ENCODE peak calls at places on chromosomes 3 and 15, in seven cellular contexts. J is neuronal stem cell, X is stomach, V is dorsolateral prefrontal cortex, Y is psoas muscle, M is suprapubic skin, Z is heart left ventricle. B is an unnamed sample.

GRCh38 chr3:172159962-172160538 is 120.7 kb downstream of the FNDC3B start:
- DNase-seq in J (no peak), V (no peak), X (no peak), M (no peak), Y (no peak), Z (peak), B (peak)

GRCh38 chr3:176097036-176097435 is 1100.2 kb downstream of the TBL1XR1 start:
- DNase-seq in J (no peak), Z (no peak), V (no peak), X (no peak), Y (no peak), M (no peak), B (no peak)

GRCh38 chr15:38864827-38865604 is 300.4 kb upstream of the RASGRP1 start:
- DNase-seq in X (no peak), Y (peak), V (no peak), Z (peak), J (no peak), M (peak), B (no peak)

GRCh38 chr3:119751423-119751822 is 30.5 kb upstream of the NR1I2 start:
- DNase-seq in M (no peak), J (no peak), Y (no peak), V (no peak), Z (no peak), X (no peak), B (no peak)

GRCh38 chr15:79349526-79349925 is 38.6 kb downstream of the TMED3 start:
- DNase-seq in J (no peak), Z (no peak), Y (no peak), X (no peak), M (no peak), V (no peak), B (no peak)

GRCh38 chr3:37251993-37252392 is 77.6 kb upstream of the LRRFIP2 start:
- DNase-seq in J (no peak), Z (no peak), Y (no peak), X (no peak), V (no peak), M (no peak), B (no peak)

GRCh38 chr15:52336530-52336929 is 40.9 kb upstream of the MYO5C start:
- DNase-seq in Y (no peak), M (no peak), X (no peak), Z (no peak), J (no peak), V (no peak), B (peak)

GRCh38 chr3:81416812-81417211 is 344.6 kb downstream of the GBE1 start:
- DNase-seq in J (no peak), M (no peak), Z (no peak), V (no peak), Y (no peak), X (no peak), B (no peak)

GRCh38 chr15:58190419-58190818 is 52.2 kb downstream of the AQP9 start:
- DNase-seq in X (no peak), V (no peak), Y (no peak), M (no peak), J (no peak), Z (no peak), B (no peak)

GRCh38 chr15:88441076-88441730 is 26.0 kb downstream of the MRPL46 start:
- DNase-seq in X (no peak), J (no peak), V (no peak), Z (no peak), Y (no peak), M (no peak), B (no peak)
- H3K27ac ChIP-seq in X (no peak), J (no peak), V (no peak), Z (no peak), Y (no peak), M (no peak), B (no peak)

DNA sequence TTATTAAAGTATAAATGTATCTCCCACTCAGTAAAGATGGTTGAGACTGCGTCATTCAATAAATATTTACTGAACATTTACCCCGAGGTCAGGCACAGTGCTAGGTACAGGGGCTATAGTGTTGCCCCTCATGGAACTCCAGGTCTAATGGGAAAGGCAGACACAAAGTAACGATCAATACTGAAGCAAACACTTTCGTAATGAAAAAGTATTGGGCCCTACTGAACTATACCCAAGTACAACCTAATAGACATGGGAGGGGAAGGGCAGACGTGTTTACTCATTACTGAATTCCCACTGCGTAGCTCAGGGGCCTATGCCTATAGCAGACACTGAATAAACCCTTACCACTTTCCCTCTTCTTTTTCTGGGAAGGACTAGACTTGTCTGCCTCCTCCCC is 56.9 kb downstream of the KLHL6 start:
- DNase-seq in X (no peak), V (no peak), J (no peak), M (no peak), Z (no peak), Y (no peak), B (no peak)
- H3K27ac ChIP-seq in X (no peak), V (no peak), J (no peak), M (no peak), Z (no peak), Y (no peak), B (no peak)

DNA sequence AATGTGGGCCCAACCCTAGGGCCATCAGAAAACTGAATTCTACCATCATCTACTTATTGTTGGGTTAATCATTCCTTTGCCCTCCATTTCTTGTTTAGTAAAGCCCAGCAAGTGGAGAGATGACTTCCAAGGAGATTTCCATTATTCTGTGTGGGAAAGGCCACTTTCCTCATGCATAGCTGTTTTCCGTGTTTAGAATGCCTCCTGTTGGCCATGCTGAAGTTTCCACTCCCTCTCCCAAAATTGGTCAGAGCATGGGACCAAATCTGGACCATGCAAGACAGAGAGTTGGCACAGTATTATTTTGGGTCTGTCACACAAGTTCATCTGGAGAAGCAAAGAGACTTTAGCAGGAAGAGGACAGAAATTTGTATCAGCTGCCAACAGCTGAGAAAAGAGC is 15.3 kb upstream of the SUSD5 start:
- DNase-seq in J (no peak), Y (no peak), V (no peak), X (no peak), Z (no peak), M (no peak), B (no peak)
- H3K27ac ChIP-seq in J (no peak), Y (no peak), V (no peak), X (no peak), Z (no peak), M (no peak), B (no peak)

GRCh38 chr15:101438482-101439284 is 50.8 kb downstream of the PCSK6 start:
- DNase-seq in Y (peak), X (peak), V (no peak), J (no peak), Z (no peak), M (no peak), B (no peak)
- H3K27ac ChIP-seq in Y (peak), X (peak), V (peak), J (no peak), Z (peak), M (no peak), B (peak)

DNA sequence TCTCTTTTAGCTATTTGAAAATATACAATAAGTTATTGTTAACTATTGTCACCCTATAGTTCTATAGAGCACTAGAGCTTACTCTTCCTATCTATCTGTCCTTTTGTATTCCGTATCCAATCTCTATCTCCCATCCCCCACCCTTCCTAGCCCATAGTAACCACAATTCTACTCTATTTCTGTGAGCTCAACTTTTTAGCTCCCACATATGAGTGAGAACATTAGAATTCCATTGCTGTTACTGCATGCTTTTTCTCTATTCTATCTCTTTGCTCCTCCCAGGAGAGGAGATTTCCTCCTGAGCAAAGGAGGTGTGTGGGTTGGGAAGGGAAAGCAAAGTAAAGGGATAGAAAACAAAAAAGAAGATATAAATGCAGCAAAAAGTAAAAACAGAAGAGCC is 105.6 kb upstream of the SLC4A7 start:
- DNase-seq in X (no peak), M (no peak), V (no peak), Z (no peak), J (no peak), Y (no peak), B (no peak)
- H3K27ac ChIP-seq in X (no peak), M (peak), V (peak), Z (peak), J (no peak), Y (peak), B (peak)

DNA sequence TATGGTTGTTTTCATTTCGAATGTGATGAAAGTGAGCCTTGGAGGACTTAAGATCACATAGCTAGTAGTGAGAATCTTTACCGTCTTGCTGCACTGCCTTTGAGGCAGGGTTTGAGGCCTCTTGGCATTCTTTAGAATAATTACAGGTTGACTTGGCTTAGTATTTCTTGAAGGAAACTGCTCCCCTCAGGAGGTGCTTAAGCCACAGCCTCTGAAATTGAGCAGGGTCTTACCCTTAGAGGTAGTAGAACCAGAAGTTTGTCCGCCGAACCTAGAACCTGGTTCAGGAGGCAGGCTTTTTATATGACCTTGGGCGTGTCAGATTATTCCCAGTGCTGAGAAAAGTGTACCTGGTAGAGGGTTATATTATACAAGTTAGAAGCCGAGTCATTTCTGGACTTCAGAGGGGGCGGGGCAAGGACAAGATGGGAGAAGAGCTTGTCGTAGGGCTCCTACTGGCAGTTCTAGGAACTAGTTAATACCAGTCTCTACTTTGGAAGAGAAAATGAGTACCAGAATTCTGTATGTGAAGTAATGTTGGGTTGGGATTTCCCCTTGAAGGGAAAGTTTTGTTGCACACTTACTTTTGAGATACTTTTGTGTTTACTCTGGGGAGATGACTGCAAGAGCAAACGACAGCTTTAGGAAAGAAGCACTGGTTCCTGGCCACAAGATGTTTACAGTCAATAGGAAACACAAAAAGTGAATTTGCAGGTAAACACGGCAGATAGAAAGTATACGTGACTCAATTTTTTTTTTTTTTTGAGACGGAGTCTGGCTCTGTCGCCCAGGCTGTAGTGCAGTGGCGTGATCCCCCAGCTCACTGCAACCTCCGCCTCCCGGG is 1.3 kb downstream of the TFG start:
- DNase-seq in M (no peak), Z (peak), V (no peak), Y (no peak), J (peak), X (peak), B (peak)
- H3K27ac ChIP-seq in M (peak), Z (peak), V (no peak), Y (peak), J (peak), X (peak), B (peak)

GRCh38 chr3:10011644-10012043 is 14.6 kb upstream of the FANCD2 start:
- DNase-seq in Y (peak), M (no peak), Z (no peak), X (no peak), V (peak), J (no peak), B (no peak)

GRCh38 chr3:10012106-10012505 is 14.1 kb upstream of the FANCD2 start:
- DNase-seq in J (no peak), X (no peak), M (no peak), Z (no peak), V (no peak), Y (no peak), B (no peak)

GRCh38 chr3:10017636-10018292 is 8.5 kb upstream of the FANCD2 start:
- DNase-seq in V (no peak), Y (no peak), X (no peak), Z (no peak), J (no peak), M (no peak), B (no peak)

GRCh38 chr3:10019326-10019725 is 6.9 kb upstream of the FANCD2 start:
- DNase-seq in J (no peak), X (no peak), Z (no peak), Y (no peak), V (no peak), M (no peak), B (no peak)

GRCh38 chr3:10015476-10015904 is 10.7 kb upstream of the FANCD2 start:
- DNase-seq in V (peak), J (no peak), Y (peak), M (peak), Z (peak), X (peak), B (peak)
- H3K27ac ChIP-seq in V (peak), J (no peak), Y (peak), M (peak), Z (peak), X (peak), B (peak)

GRCh38 chr15:63794271-63794670 is 39.5 kb downstream of the HERC1 start:
- DNase-seq in Y (no peak), Z (no peak), M (no peak), J (no peak), X (no peak), V (no peak), B (no peak)
- H3K27ac ChIP-seq in Y (no peak), Z (no peak), M (no peak), J (no peak), X (no peak), V (no peak), B (no peak)

DNA sequence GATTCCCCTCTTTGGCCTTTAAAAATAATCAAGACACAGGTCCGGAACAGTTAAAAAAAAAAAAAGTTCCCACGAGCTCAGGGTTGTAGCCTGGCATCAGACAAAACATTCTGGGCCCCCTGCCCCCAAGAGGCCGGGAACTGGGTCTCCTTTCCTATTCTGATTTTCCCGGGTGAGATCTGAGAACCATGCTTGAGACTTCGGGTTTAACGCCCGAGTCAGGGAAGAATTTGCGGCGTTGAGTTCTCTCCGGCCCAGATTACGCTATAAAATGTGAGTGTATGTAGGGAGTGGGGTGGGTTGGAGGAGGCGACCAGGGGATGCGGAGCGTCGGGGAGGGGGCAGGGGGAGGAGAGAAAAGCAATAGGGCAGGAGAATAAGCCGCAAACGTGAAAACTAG is 2.6 kb downstream of the ZIC1 start:
- DNase-seq in V (no peak), Y (no peak), J (peak), M (no peak), Z (no peak), X (no peak), B (no peak)
- H3K27ac ChIP-seq in V (peak), Y (peak), J (no peak), M (no peak), Z (no peak), X (no peak), B (no peak)

GRCh38 chr3:50153782-50154475 is 1.2 kb upstream of the SEMA3F start:
- DNase-seq in V (no peak), Y (no peak), Z (no peak), M (no peak), X (no peak), J (no peak), B (no peak)

GRCh38 chr3:50151728-50152127 is 3.4 kb upstream of the SEMA3F start:
- DNase-seq in X (no peak), Z (no peak), J (no peak), V (no peak), M (no peak), Y (no peak), B (no peak)

GRCh38 chr3:50150404-50150750 is 4.7 kb upstream of the SEMA3F start:
- DNase-seq in J (no peak), Y (no peak), Z (no peak), M (no peak), V (no peak), X (no peak), B (no peak)

GRCh38 chr3:50147861-50148260 is 7.3 kb upstream of the SEMA3F start:
- DNase-seq in X (no peak), M (no peak), Z (no peak), Y (no peak), V (no peak), J (no peak), B (no peak)

GRCh38 chr3:50150863-50151686 is 4.0 kb upstream of the SEMA3F start:
- DNase-seq in J (no peak), Z (no peak), X (peak), V (no peak), Y (no peak), M (no peak), B (peak)
- H3K27ac ChIP-seq in J (peak), Z (no peak), X (no peak), V (no peak), Y (no peak), M (peak), B (no peak)